ENCODE peak calls at places on chromosome 18, in nine cellular contexts. H, O, J, B, N, V, X, F and A are unnamed samples.

GRCh38 chr18:79982736-79983135 is 5.6 kb downstream of the TXNL4A start:
- DNase-seq in H (no peak), O (peak), J (peak), B (peak), N (peak), V (no peak), X (no peak), F (no peak), A (no peak)

GRCh38 chr18:80104364-80104779 is 4.7 kb upstream of the ADNP2 start:
- DNase-seq in H (no peak), O (no peak), J (no peak), B (no peak), N (no peak), V (no peak), X (no peak), F (no peak), A (no peak)

GRCh38 chr18:41075212-41075611 is 879.8 kb upstream of the PIK3C3 start:
- DNase-seq in H (no peak), O (no peak), J (peak), B (no peak), N (peak), V (no peak), X (no peak), F (no peak), A (no peak)

GRCh38 chr18:79123948-79124347 is 54.8 kb downstream of the ATP9B start:
- DNase-seq in H (no peak), O (no peak), J (no peak), B (peak), N (peak), V (no peak), X (no peak), F (no peak), A (no peak)

GRCh38 chr18:24118750-24119577 is 19.9 kb upstream of the CABYR start:
- DNase-seq in H (peak), O (peak), J (peak), B (peak), N (peak), V (peak), X (peak), F (peak), A (peak)

GRCh38 chr18:52716926-52717325 is 376.9 kb downstream of the DCC start:
- DNase-seq in H (no peak), O (no peak), J (peak), B (no peak), N (no peak), V (no peak), X (peak), F (peak), A (no peak)

GRCh38 chr18:74596959-74597661 is 560 bp upstream of the ZNF407 start:
- DNase-seq in H (peak), O (peak), J (peak), B (peak), N (peak), V (no peak), X (peak), F (no peak), A (peak)

GRCh38 chr18:48546411-48546810 is 7.6 kb downstream of the CTIF start:
- DNase-seq in H (no peak), O (no peak), J (no peak), B (no peak), N (peak), V (no peak), X (no peak), F (no peak), A (no peak)

GRCh38 chr18:36492604-36493329 is 195.3 kb downstream of the FHOD3 start:
- DNase-seq in H (no peak), O (no peak), J (no peak), B (no peak), N (peak), V (no peak), X (no peak), F (no peak), A (no peak)

GRCh38 chr18:62334110-62334509 is 9.0 kb downstream of the TNFRSF11A start:
- DNase-seq in H (no peak), O (no peak), J (peak), B (no peak), N (peak), V (no peak), X (no peak), F (peak), A (no peak)

GRCh38 chr18:21997207-21998143 is 171.9 kb upstream of the GATA6 start:
- DNase-seq in H (peak), O (peak), J (peak), B (peak), N (peak), V (peak), X (no peak), F (no peak), A (peak)

GRCh38 chr18:5309888-5310470 is 14.5 kb upstream of the ZBTB14 start:
- DNase-seq in H (peak), O (peak), J (no peak), B (peak), N (no peak), V (no peak), X (no peak), F (no peak), A (no peak)

GRCh38 chr18:35432565-35433001 is 55.4 kb upstream of the ZNF396 start:
- DNase-seq in H (no peak), O (no peak), J (no peak), B (no peak), N (peak), V (no peak), X (no peak), F (no peak), A (peak)

GRCh38 chr18:37578886-37579513 is 13.4 kb upstream of the CELF4 start:
- DNase-seq in H (no peak), O (peak), J (peak), B (peak), N (no peak), V (no peak), X (no peak), F (no peak), A (no peak)

GRCh38 chr18:56661414-56662101 is 10.4 kb downstream of the WDR7 start:
- DNase-seq in H (no peak), O (no peak), J (no peak), B (no peak), N (peak), V (no peak), X (no peak), F (no peak), A (no peak)

GRCh38 chr18:7954229-7954628 is 387.1 kb downstream of the PTPRM start:
- DNase-seq in H (no peak), O (no peak), J (no peak), B (no peak), N (peak), V (no peak), X (no peak), F (no peak), A (no peak)

GRCh38 chr18:9627642-9628041 is 13.3 kb upstream of the PPP4R1 start:
- DNase-seq in H (no peak), O (no peak), J (no peak), B (no peak), N (peak), V (no peak), X (no peak), F (no peak), A (no peak)

GRCh38 chr18:74389161-74389927 is 67.8 kb downstream of the DIPK1C start:
- DNase-seq in H (no peak), O (no peak), J (no peak), B (no peak), N (peak), V (no peak), X (no peak), F (no peak), A (no peak)

GRCh38 chr18:60500960-60501359 is 128.4 kb upstream of the MC4R start:
- DNase-seq in H (no peak), O (no peak), J (no peak), B (peak), N (no peak), V (no peak), X (no peak), F (no peak), A (no peak)